ENCODE peak calls at places on chromosomes 3 and 15, in ten cellular contexts. One of them, this sample, is unnamed. For H3K36me3 and H3K4me1, the result is how much of the 10 kb centered on the place peaks cover.

GRCh38 chr3:139430467-139430866 is 41.0 kb upstream of the COPB2 start:
- DNase-seq in ovary: no peak
- DNase-seq in astrocyte: no peak
- DNase-seq in sigmoid colon: no peak
- DNase-seq in lower lobe of right lung: no peak
- DNase-seq in neuronal stem cell: no peak
- DNase-seq in heart right ventricle: no peak
- DNase-seq in breast epithelium: no peak
- DNase-seq in NT2/D1: no peak
- DNase-seq in MM.1S: no peak
- DNase-seq in this sample: no peak

GRCh38 chr3:50155891-50156290 is 767 bp downstream of the SEMA3F start:
- DNase-seq in ovary: no peak
- DNase-seq in astrocyte: no peak
- DNase-seq in sigmoid colon: no peak
- DNase-seq in lower lobe of right lung: no peak
- DNase-seq in neuronal stem cell: no peak
- DNase-seq in heart right ventricle: no peak
- DNase-seq in breast epithelium: no peak
- DNase-seq in NT2/D1: no peak
- DNase-seq in MM.1S: no peak
- DNase-seq in this sample: no peak

GRCh38 chr3:147318900-147319299 is 87.4 kb downstream of the ZIC4 start:
- DNase-seq in ovary: no peak
- DNase-seq in astrocyte: no peak
- DNase-seq in sigmoid colon: no peak
- DNase-seq in lower lobe of right lung: no peak
- DNase-seq in neuronal stem cell: no peak
- DNase-seq in heart right ventricle: no peak
- DNase-seq in breast epithelium: no peak
- DNase-seq in NT2/D1: no peak
- DNase-seq in MM.1S: no peak
- DNase-seq in this sample: no peak

GRCh38 chr3:195768831-195769303 is 42.9 kb downstream of the MUC4 start:
- DNase-seq in ovary: no peak
- DNase-seq in astrocyte: no peak
- DNase-seq in sigmoid colon: no peak
- DNase-seq in lower lobe of right lung: no peak
- DNase-seq in neuronal stem cell: no peak
- DNase-seq in heart right ventricle: no peak
- DNase-seq in breast epithelium: peak
- DNase-seq in NT2/D1: no peak
- DNase-seq in MM.1S: no peak
- DNase-seq in this sample: peak

GRCh38 chr15:75573643-75574384 is 5.3 kb downstream of the PTPN9 start:
- DNase-seq in ovary: no peak
- DNase-seq in astrocyte: no peak
- DNase-seq in sigmoid colon: no peak
- DNase-seq in lower lobe of right lung: no peak
- DNase-seq in neuronal stem cell: peak
- DNase-seq in heart right ventricle: no peak
- DNase-seq in breast epithelium: no peak
- DNase-seq in NT2/D1: no peak
- DNase-seq in MM.1S: no peak
- DNase-seq in this sample: no peak

GRCh38 chr3:114110439-114110838 is 53.9 kb downstream of the QTRT2 start:
- DNase-seq in ovary: no peak
- DNase-seq in astrocyte: no peak
- DNase-seq in sigmoid colon: no peak
- DNase-seq in lower lobe of right lung: no peak
- DNase-seq in neuronal stem cell: no peak
- DNase-seq in heart right ventricle: no peak
- DNase-seq in breast epithelium: no peak
- DNase-seq in NT2/D1: no peak
- DNase-seq in MM.1S: no peak
- DNase-seq in this sample: no peak

GRCh38 chr3:66441124-66441523 is 59.7 kb downstream of the LRIG1 start:
- DNase-seq in ovary: no peak
- DNase-seq in astrocyte: peak
- DNase-seq in sigmoid colon: peak
- DNase-seq in lower lobe of right lung: no peak
- DNase-seq in neuronal stem cell: no peak
- DNase-seq in heart right ventricle: no peak
- DNase-seq in breast epithelium: no peak
- DNase-seq in NT2/D1: peak
- DNase-seq in MM.1S: no peak
- DNase-seq in this sample: no peak

GRCh38 chr3:94050546-94050945 is 12.2 kb downstream of the DHFR2 start:
- DNase-seq in ovary: no peak
- DNase-seq in astrocyte: no peak
- DNase-seq in sigmoid colon: no peak
- DNase-seq in lower lobe of right lung: no peak
- DNase-seq in neuronal stem cell: no peak
- DNase-seq in heart right ventricle: no peak
- DNase-seq in breast epithelium: no peak
- DNase-seq in NT2/D1: no peak
- DNase-seq in MM.1S: no peak
- DNase-seq in this sample: no peak

GRCh38 chr3:190258634-190259033 is 63.6 kb downstream of the CLDN1 start:
- DNase-seq in ovary: no peak
- DNase-seq in astrocyte: peak
- DNase-seq in sigmoid colon: no peak
- DNase-seq in lower lobe of right lung: no peak
- DNase-seq in neuronal stem cell: peak
- DNase-seq in heart right ventricle: no peak
- DNase-seq in breast epithelium: no peak
- DNase-seq in NT2/D1: no peak
- DNase-seq in MM.1S: no peak
- DNase-seq in this sample: no peak

GRCh38 chr15:41417418-41417811 is 520 bp downstream of the RTF1 start:
- DNase-seq in ovary: no peak
- DNase-seq in astrocyte: no peak
- DNase-seq in sigmoid colon: peak
- DNase-seq in lower lobe of right lung: no peak
- DNase-seq in neuronal stem cell: no peak
- DNase-seq in heart right ventricle: no peak
- DNase-seq in breast epithelium: no peak
- DNase-seq in NT2/D1: no peak
- DNase-seq in MM.1S: no peak
- DNase-seq in this sample: no peak

GRCh38 chr3:139870000-139870675 is 64.8 kb upstream of the CLSTN2 start:
- DNase-seq in ovary: no peak
- DNase-seq in astrocyte: no peak
- DNase-seq in sigmoid colon: no peak
- DNase-seq in lower lobe of right lung: no peak
- DNase-seq in neuronal stem cell: no peak
- DNase-seq in heart right ventricle: no peak
- DNase-seq in breast epithelium: no peak
- DNase-seq in NT2/D1: no peak
- DNase-seq in MM.1S: no peak
- DNase-seq in this sample: no peak

GRCh38 chr15:99467338-99467720 is 98.5 kb upstream of the MEF2A start:
- DNase-seq in ovary: no peak
- DNase-seq in astrocyte: no peak
- DNase-seq in sigmoid colon: peak
- DNase-seq in lower lobe of right lung: no peak
- DNase-seq in neuronal stem cell: no peak
- DNase-seq in heart right ventricle: no peak
- DNase-seq in breast epithelium: no peak
- DNase-seq in NT2/D1: no peak
- DNase-seq in MM.1S: no peak
- DNase-seq in this sample: no peak

DNA sequence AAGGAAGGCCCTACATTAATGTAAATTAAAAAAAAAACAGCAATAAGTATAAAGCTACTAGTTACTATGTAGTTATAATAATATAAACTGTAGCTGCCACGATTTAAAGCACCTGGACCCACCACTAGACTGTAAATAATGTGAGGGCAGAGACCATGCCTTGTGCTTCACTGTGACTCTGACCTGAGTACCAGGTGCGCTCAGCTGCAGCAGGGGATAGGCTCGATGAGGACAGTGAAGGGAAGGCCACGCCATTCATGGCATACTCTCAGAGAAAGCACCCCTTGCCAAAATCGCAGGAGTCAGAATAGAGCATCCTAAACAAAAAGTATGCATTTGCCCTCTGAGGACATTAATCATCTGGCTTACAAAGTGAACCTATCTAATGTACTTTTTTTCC is 5.1 kb downstream of the FSTL1 start:
- DNase-seq in ovary: no peak
- DNase-seq in astrocyte: no peak
- DNase-seq in sigmoid colon: no peak
- DNase-seq in lower lobe of right lung: no peak
- DNase-seq in neuronal stem cell: no peak
- DNase-seq in heart right ventricle: no peak
- DNase-seq in breast epithelium: no peak
- DNase-seq in NT2/D1: no peak
- DNase-seq in MM.1S: no peak
- DNase-seq in this sample: no peak
- H3K36me3 ChIP-seq in ovary: under half
- H3K36me3 ChIP-seq in astrocyte: under half
- H3K36me3 ChIP-seq in sigmoid colon: under half
- H3K36me3 ChIP-seq in lower lobe of right lung: under half
- H3K36me3 ChIP-seq in neuronal stem cell: under half
- H3K36me3 ChIP-seq in heart right ventricle: under half
- H3K36me3 ChIP-seq in breast epithelium: under half
- H3K36me3 ChIP-seq in NT2/D1: half or more
- H3K36me3 ChIP-seq in MM.1S: under half
- H3K36me3 ChIP-seq in this sample: under half

DNA sequence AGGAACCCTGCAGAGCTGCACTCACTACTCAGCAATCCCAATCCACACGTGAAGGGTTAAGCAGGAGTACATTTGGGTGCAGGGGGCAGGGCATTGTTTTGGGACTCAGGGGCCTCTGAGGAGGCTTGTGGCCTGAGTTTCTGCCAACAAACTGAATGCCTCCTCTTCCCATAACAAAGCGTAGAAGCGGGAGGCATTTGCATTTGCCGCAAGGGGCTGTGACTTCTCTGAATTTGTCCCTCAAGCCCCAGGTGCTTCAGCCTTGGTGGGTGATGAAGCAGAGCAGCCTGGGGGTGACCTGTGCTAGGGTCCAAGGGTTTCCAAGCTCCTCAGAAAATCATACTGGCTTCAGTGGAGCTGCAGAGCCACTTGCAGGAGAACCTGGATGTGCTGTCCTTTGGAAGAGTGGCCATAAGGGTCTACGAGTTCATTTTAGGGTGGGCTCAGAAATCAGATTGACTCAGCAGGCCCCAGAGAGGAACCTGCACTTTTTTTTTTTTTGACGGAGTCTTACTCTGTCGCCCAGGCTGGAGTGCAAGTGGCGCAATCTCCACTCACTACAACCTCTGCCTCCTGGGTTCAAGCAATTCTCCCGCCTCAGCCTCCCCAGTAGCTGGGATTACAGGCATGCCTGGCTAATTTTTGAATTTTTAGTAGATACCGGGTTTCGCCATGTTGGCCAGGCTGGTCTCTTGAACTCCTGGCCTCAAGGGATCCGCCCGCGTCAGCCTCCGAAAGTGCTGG is 1.4 kb upstream of the RPSA start:
- DNase-seq in ovary: no peak
- DNase-seq in astrocyte: no peak
- DNase-seq in sigmoid colon: no peak
- DNase-seq in lower lobe of right lung: no peak
- DNase-seq in neuronal stem cell: no peak
- DNase-seq in heart right ventricle: no peak
- DNase-seq in breast epithelium: no peak
- DNase-seq in NT2/D1: peak
- DNase-seq in MM.1S: no peak
- DNase-seq in this sample: no peak
- H3K4me3 ChIP-seq in ovary: no peak
- H3K4me3 ChIP-seq in astrocyte: no peak
- H3K4me3 ChIP-seq in sigmoid colon: no peak
- H3K4me3 ChIP-seq in lower lobe of right lung: no peak
- H3K4me3 ChIP-seq in neuronal stem cell: no peak
- H3K4me3 ChIP-seq in heart right ventricle: no peak
- H3K4me3 ChIP-seq in breast epithelium: no peak
- H3K4me3 ChIP-seq in NT2/D1: peak
- H3K4me3 ChIP-seq in MM.1S: no peak
- H3K4me3 ChIP-seq in this sample: peak

DNA sequence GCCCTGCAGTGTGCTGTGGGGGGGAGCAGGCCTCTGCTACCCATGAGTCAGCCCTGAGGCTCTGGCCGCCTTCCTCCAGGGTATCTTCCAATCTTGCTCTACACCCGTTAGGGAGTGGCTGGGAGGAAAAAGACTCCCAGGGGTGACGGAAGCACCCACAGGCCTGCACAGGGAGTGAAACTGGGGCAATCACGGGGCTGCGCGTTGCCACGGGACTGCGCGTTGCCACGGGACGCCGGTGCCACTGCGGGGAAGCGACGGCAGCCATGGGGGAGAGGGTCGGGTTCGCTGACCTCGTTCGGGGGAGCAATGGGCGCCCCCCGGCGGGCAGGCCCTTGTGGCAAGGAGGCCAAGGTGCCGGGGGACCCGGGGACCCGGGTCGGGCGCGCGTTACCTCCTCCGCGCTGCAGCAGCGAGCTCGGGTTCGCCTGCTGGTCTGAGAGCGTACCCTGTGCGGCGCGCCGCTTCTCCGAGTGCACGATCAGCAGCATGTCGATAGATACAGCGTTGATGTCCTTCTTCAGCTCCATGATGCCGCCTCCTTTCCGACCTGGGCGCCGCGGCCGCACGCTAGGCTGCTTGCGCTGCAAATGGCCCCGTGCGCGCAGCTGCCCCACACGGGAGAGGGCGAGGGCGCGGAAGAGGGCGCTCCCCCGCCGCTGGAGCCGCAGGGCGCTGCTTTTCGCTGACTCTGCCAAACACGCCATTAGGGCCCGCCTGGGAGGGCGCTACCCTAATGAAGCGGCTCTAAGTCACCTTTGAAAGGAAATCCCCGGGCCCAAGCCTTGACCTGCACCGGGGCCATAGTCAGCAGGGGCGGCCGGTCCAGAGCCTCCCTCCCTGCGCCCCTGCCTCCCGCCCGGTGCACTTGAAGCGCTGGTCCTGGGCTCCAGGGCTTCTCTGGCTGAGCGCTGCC is at the start of gene KY:
- DNase-seq in ovary: peak
- DNase-seq in astrocyte: peak
- DNase-seq in sigmoid colon: no peak
- DNase-seq in lower lobe of right lung: peak
- DNase-seq in neuronal stem cell: peak
- DNase-seq in heart right ventricle: peak
- DNase-seq in breast epithelium: no peak
- DNase-seq in NT2/D1: peak
- DNase-seq in MM.1S: peak
- DNase-seq in this sample: peak
- H3K4me1 ChIP-seq in ovary: under half
- H3K4me1 ChIP-seq in astrocyte: under half
- H3K4me1 ChIP-seq in sigmoid colon: under half
- H3K4me1 ChIP-seq in lower lobe of right lung: under half
- H3K4me1 ChIP-seq in neuronal stem cell: under half
- H3K4me1 ChIP-seq in heart right ventricle: under half
- H3K4me1 ChIP-seq in breast epithelium: under half
- H3K4me1 ChIP-seq in NT2/D1: under half
- H3K4me1 ChIP-seq in MM.1S: under half
- H3K4me1 ChIP-seq in this sample: under half

DNA sequence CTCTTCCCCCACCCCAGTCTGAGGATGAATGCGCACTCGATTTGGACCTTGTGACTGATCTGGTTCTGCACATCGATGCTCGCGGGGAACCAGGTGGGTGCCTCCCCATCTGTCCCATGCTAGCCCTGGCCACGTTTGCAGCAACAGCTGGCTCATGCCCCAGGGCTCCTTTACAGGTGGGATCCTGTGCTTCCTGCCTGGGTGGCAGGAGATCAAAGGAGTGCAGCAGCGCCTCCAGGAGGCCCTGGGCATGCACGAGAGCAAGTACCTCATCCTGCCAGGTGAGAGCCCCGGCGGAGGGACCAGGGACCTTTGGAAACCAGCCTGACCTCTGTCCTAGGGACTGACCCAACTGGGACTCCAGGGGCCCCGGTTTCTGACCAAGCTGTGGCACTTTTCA is 44.3 kb downstream of the DHX30 start:
- DNase-seq in ovary: no peak
- DNase-seq in astrocyte: no peak
- DNase-seq in sigmoid colon: no peak
- DNase-seq in lower lobe of right lung: no peak
- DNase-seq in neuronal stem cell: no peak
- DNase-seq in heart right ventricle: no peak
- DNase-seq in breast epithelium: no peak
- DNase-seq in NT2/D1: no peak
- DNase-seq in MM.1S: no peak
- DNase-seq in this sample: no peak
- H3K36me3 ChIP-seq in ovary: under half
- H3K36me3 ChIP-seq in astrocyte: under half
- H3K36me3 ChIP-seq in sigmoid colon: half or more
- H3K36me3 ChIP-seq in lower lobe of right lung: half or more
- H3K36me3 ChIP-seq in neuronal stem cell: half or more
- H3K36me3 ChIP-seq in heart right ventricle: half or more
- H3K36me3 ChIP-seq in breast epithelium: under half
- H3K36me3 ChIP-seq in NT2/D1: half or more
- H3K36me3 ChIP-seq in MM.1S: under half
- H3K36me3 ChIP-seq in this sample: half or more

This sample was measured in upper lobe of right lung.